ENCODE peak calls at places on chromosomes 1 and 21, in seven cellular contexts. J is IMR-90; X is pancreas; V is psoas muscle; T is CD8-positive, alpha-beta T cell; F is cardiac muscle cell; A is thoracic aorta. P is an unnamed sample. For H3K4me1, the result is how much of the 10 kb centered on the place peaks cover.

GRCh38 chr1:41661428-41662060 is 177.1 kb upstream of the EDN2 start:
- DNase-seq in X (peak), J (no peak), V (no peak), F (no peak), T (no peak), A (no peak), P (peak)

GRCh38 chr1:182035097-182035770 is 26.3 kb downstream of the ZNF648 start:
- DNase-seq in X (no peak), T (no peak), F (no peak), V (no peak), J (no peak), A (no peak), P (no peak)

GRCh38 chr1:154512760-154513159 is 10.5 kb upstream of the SHE start:
- DNase-seq in X (no peak), J (no peak), V (no peak), T (no peak), F (no peak), A (no peak), P (no peak)

GRCh38 chr1:219492676-219493075 is 120.2 kb downstream of the ZC3H11B start:
- DNase-seq in T (no peak), V (no peak), F (no peak), J (no peak), X (no peak), A (no peak), P (no peak)

GRCh38 chr1:228452194-228453021 is 34.8 kb upstream of the RNF187 start:
- DNase-seq in F (no peak), T (no peak), J (peak), X (peak), V (no peak), A (no peak), P (no peak)

GRCh38 chr1:84492726-84493125 is 13.5 kb upstream of the SPATA1 start:
- DNase-seq in V (no peak), J (no peak), F (no peak), A (no peak), T (no peak), X (no peak), P (no peak)

GRCh38 chr1:94694234-94694915 is 125.8 kb upstream of the SLC44A3 start:
- DNase-seq in F (no peak), J (no peak), A (no peak), T (no peak), V (no peak), X (no peak), P (no peak)

GRCh38 chr1:247441621-247442020 is 16.3 kb downstream of the OR2B11 start:
- DNase-seq in V (no peak), F (no peak), T (no peak), A (no peak), X (no peak), J (no peak), P (no peak)

GRCh38 chr1:30405081-30405480 is 318.3 kb downstream of the MATN1 start:
- DNase-seq in F (no peak), A (no peak), T (no peak), J (no peak), X (no peak), V (no peak), P (no peak)

GRCh38 chr1:31926846-31927660 is 11.1 kb downstream of the PTP4A2 start:
- DNase-seq in T (no peak), F (no peak), X (no peak), J (no peak), A (no peak), V (no peak), P (no peak)

GRCh38 chr1:71587961-71588360 is 507.1 kb upstream of the ZRANB2 start:
- DNase-seq in J (peak), V (no peak), T (no peak), F (peak), X (no peak), A (no peak), P (no peak)

GRCh38 chr1:241738710-241739109 is 86.6 kb downstream of the WDR64 start:
- DNase-seq in X (no peak), J (no peak), T (no peak), A (no peak), F (no peak), V (no peak), P (no peak)

GRCh38 chr1:85109475-85109874 is 61.2 kb upstream of the MCOLN3 start:
- DNase-seq in J (peak), F (peak), X (peak), T (peak), A (no peak), V (peak), P (peak)

GRCh38 chr1:171515299-171515698 is 30.0 kb downstream of the PRRC2C start:
- DNase-seq in T (no peak), J (no peak), F (no peak), V (no peak), A (no peak), X (no peak), P (no peak)

GRCh38 chr1:188782220-188782841 is 1695.3 kb downstream of the BRINP3 start:
- DNase-seq in J (peak), T (no peak), A (no peak), X (no peak), F (peak), V (no peak), P (no peak)

GRCh38 chr1:100400332-100400933 is 48.1 kb downstream of the CDC14A start:
- DNase-seq in X (no peak), V (no peak), A (no peak), F (peak), J (no peak), T (peak), P (peak)

GRCh38 chr1:23216771-23217420 is 406 bp downstream of the HTR1D start:
- DNase-seq in T (peak), J (no peak), F (no peak), X (peak), V (no peak), A (no peak), P (no peak)

GRCh38 chr1:23470282-23471070 is 13.5 kb downstream of the ASAP3 start:
- DNase-seq in A (no peak), X (no peak), T (no peak), J (peak), V (peak), F (peak), P (no peak)

GRCh38 chr1:107559881-107560280 is 405.1 kb downstream of the VAV3 start:
- DNase-seq in T (no peak), F (no peak), X (no peak), A (no peak), V (no peak), J (no peak), P (no peak)

GRCh38 chr21:31502537-31503143 is 156.9 kb upstream of the SOD1 start:
- DNase-seq in T (no peak), F (no peak), X (no peak), V (no peak), A (no peak), J (no peak), P (no peak)

GRCh38 chr1:246159290-246160227 is 347.5 kb downstream of the SMYD3 start:
- DNase-seq in F (no peak), J (no peak), V (no peak), T (no peak), A (no peak), X (no peak), P (no peak)

GRCh38 chr21:45105906-45106485 is 31.6 kb downstream of the ADARB1 start:
- DNase-seq in A (no peak), X (no peak), J (no peak), F (no peak), T (no peak), V (no peak), P (no peak)

GRCh38 chr1:205523261-205523890 is 18.9 kb downstream of the CDK18 start:
- DNase-seq in F (no peak), A (no peak), V (no peak), X (peak), T (no peak), J (no peak), P (no peak)

GRCh38 chr1:205525495-205526285 is 21.2 kb downstream of the CDK18 start:
- DNase-seq in A (no peak), X (no peak), F (no peak), T (no peak), J (no peak), V (no peak), P (no peak)

GRCh38 chr1:205522692-205523091 is 18.2 kb downstream of the CDK18 start:
- DNase-seq in J (no peak), A (no peak), V (no peak), F (no peak), T (no peak), X (peak), P (no peak)

GRCh38 chr1:205524794-205525101 is 20.3 kb downstream of the CDK18 start:
- DNase-seq in J (no peak), F (no peak), V (no peak), A (no peak), T (no peak), X (no peak), P (no peak)

GRCh38 chr1:205523891-205524793 is 19.7 kb downstream of the CDK18 start:
- DNase-seq in V (peak), F (peak), X (peak), T (peak), A (no peak), J (peak), P (peak)
- TF ChIP-seq CTCF in V (peak), F (peak), X (peak), T (peak), A (peak), J (peak), P (peak)

GRCh38 chr1:156896490-156897033 is 3.0 kb downstream of the PEAR1 start:
- DNase-seq in A (no peak), F (peak), T (no peak), V (peak), J (peak), X (peak), P (no peak)
- H3K4me1 ChIP-seq in A (half or more), F (under half), T (under half), V (under half), J (under half), X (under half), P (under half)

GRCh38 chr21:36419996-36420395 is 34.8 kb downstream of the CHAF1B start:
- DNase-seq in F (peak), T (peak), V (peak), X (peak), J (peak), A (peak), P (peak)
- TF ChIP-seq CTCF in F (peak), T (peak), V (peak), X (peak), J (peak), A (peak), P (peak)

GRCh38 chr1:19345391-19345790 is 33.3 kb downstream of the SLC66A1 start:
- DNase-seq in T (no peak), X (no peak), F (no peak), A (no peak), V (no peak), J (no peak), P (no peak)
- H3K4me1 ChIP-seq in T (under half), X (under half), F (under half), A (under half), V (under half), J (under half), P (under half)

GRCh38 chr1:9182784-9183257 is 51.8 kb upstream of the H6PD start:
- DNase-seq in F (no peak), A (no peak), V (no peak), X (peak), T (no peak), J (no peak), P (no peak)

GRCh38 chr1:9183898-9184297 is 50.7 kb upstream of the H6PD start:
- DNase-seq in J (no peak), V (no peak), X (no peak), F (no peak), A (no peak), T (no peak), P (no peak)

GRCh38 chr1:9183441-9183840 is 51.1 kb upstream of the H6PD start:
- DNase-seq in T (no peak), X (no peak), J (no peak), V (no peak), A (no peak), F (no peak), P (no peak)

GRCh38 chr1:9181176-9181906 is 52.4 kb upstream of the GPR157 start:
- DNase-seq in J (peak), T (peak), V (peak), A (no peak), X (peak), F (peak), P (no peak)

GRCh38 chr1:9181990-9182783 is 52.4 kb upstream of the H6PD start:
- DNase-seq in T (no peak), A (no peak), X (peak), V (no peak), J (no peak), F (peak), P (no peak)
- TF ChIP-seq CTCF in T (no peak), A (peak), X (no peak), V (no peak), J (peak), F (peak), P (peak)

GRCh38 chr1:164583835-164584539 is 25.0 kb downstream of the PBX1 start:
- DNase-seq in V (no peak), X (no peak), T (no peak), F (no peak), J (no peak), A (no peak), P (no peak)
- H3K4me1 ChIP-seq in V (under half), X (under half), T (under half), F (half or more), J (under half), A (under half), P (under half)

GRCh38 chr1:97192872-97193572 is 471.4 kb downstream of the PTBP2 start:
- DNase-seq in T (no peak), J (peak), X (no peak), F (peak), A (no peak), V (no peak), P (peak)
- TF ChIP-seq CTCF in T (no peak), J (peak), X (no peak), F (no peak), A (no peak), V (no peak), P (no peak)

GRCh38 chr1:226604846-226605572 is 56.4 kb downstream of the STUM start:
- DNase-seq in J (no peak), T (no peak), A (no peak), F (no peak), X (no peak), V (no peak), P (no peak)

GRCh38 chr1:226605573-226605950 is 57.0 kb downstream of the STUM start:
- DNase-seq in V (no peak), F (no peak), T (no peak), A (no peak), J (no peak), X (no peak), P (no peak)

GRCh38 chr1:226603030-226603960 is 54.7 kb downstream of the STUM start:
- DNase-seq in X (no peak), T (no peak), J (peak), A (no peak), F (peak), V (peak), P (peak)

GRCh38 chr1:226602186-226603029 is 53.8 kb downstream of the STUM start:
- DNase-seq in V (peak), J (peak), T (no peak), A (no peak), F (peak), X (no peak), P (no peak)

GRCh38 chr1:226603976-226604845 is 55.6 kb downstream of the STUM start:
- DNase-seq in J (no peak), F (peak), V (no peak), X (no peak), A (no peak), T (no peak), P (no peak)
- H3K4me1 ChIP-seq in J (under half), F (under half), V (under half), X (under half), A (under half), T (under half), P (under half)

DNA sequence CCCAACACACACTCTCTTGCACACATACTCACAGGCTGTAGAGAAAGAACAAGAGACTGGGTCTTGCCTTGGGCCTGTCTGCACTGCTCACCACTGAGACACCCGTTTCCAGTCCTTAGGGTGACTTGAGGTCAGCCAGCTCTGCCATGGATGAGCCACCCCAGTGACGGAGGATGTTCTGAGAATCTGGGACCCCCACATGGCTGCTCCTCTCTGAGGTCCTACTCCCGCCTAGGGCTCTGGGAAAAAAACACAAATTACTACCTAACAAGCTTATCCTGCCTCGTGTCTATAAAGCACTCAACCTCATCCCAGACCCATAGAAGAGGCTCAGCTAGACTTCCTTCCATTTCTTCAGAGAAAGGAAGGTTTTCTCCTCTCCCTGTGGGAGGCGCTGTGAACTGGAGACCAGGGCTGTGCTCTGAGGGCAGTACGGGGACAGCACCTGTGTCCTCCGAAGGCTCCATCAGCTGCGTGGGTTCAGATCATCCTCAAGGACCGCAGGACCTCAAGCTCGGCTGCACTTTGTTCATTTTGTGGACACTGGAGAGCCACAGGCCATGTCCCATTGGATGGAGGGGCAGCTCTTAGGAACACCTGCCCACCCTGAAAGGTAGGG is 4.3 kb upstream of the CLEC20A start:
- DNase-seq in T (no peak), A (no peak), X (no peak), J (no peak), V (no peak), F (no peak), P (no peak)
- TF ChIP-seq CTCF in T (no peak), A (no peak), X (no peak), J (no peak), V (no peak), F (no peak), P (no peak)

DNA sequence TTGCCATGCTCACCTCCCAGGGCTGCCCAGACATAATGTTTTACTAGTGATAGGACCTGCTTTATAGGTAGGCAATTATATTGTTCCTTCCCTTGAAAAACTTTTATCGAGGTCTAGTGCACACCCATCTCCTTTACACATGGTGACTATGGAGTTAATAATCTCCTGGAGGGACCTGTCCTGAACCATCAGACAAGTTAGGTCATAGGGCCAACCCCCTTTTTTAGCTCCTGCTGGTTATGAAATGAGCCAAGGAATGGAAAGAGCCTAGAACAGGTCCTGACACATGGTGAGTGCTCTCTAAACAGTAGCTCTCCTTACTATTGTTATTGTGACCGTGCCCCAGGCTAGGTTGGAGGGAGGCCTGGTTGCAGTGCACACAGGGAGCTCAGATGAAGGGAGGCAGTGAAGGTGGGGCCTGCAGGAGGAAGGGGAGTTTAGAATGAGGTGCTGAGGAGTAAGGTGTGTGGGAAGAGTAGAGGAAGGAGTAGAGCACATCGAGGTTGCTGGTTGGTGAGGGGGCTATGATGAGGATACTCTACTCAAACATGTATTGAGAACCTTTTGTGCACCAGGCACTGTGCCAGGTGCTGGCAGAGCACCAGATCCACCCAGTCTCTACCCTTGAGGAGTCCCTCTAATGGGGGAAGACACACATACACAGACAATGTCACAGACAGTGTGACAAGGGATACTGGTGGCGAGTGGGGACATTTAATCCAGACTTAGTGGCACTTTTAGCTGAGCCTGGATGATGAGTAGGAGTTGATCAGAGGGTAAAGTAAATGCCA is 14.1 kb upstream of the LMNA start:
- DNase-seq in T (peak), V (no peak), J (no peak), X (no peak), A (no peak), F (no peak), P (no peak)
- H3K4me1 ChIP-seq in T (under half), V (under half), J (under half), X (under half), A (half or more), F (under half), P (under half)